ENCODE peak calls at places on chromosomes 6 and 20, in seven cellular contexts. U is sigmoid colon, R is transverse colon, I is stomach, M is K562, X is upper lobe of left lung, V is GM12878. E is an unnamed sample.

GRCh38 chr6:168916576-168917207 is 337.0 kb downstream of the THBS2 start:
- DNase-seq in R (no peak), U (no peak), M (no peak), V (no peak), I (peak; percentile 46), X (no peak), E (no peak)

GRCh38 chr6:134574491-134574890 is 256.6 kb upstream of the SGK1 start:
- DNase-seq in X (no peak), U (no peak), I (no peak), V (no peak), R (no peak), M (no peak), E (no peak)

GRCh38 chr6:21971540-21971939 is 325.3 kb downstream of the PRL start:
- DNase-seq in X (no peak), V (no peak), I (no peak), U (no peak), R (no peak), M (peak; percentile 50), E (no peak)

GRCh38 chr20:62066339-62066982 is 780 bp upstream of the TAF4 start:
- DNase-seq in V (no peak), R (peak; percentile 67), M (peak; percentile 73), U (no peak), I (peak; percentile 57), X (peak; percentile 54), E (peak; percentile 76)

GRCh38 chr20:56957737-56958553 is 308.5 kb downstream of the BMP7 start:
- DNase-seq in R (no peak), I (no peak), U (no peak), V (no peak), X (no peak), M (no peak), E (no peak)

GRCh38 chr20:35791097-35791496 is 19.3 kb downstream of the PHF20 start:
- DNase-seq in V (no peak), I (no peak), U (no peak), M (no peak), X (no peak), R (no peak), E (no peak)

GRCh38 chr6:27019651-27020552 is 227.6 kb upstream of the PRSS16 start:
- DNase-seq in V (peak; percentile 62), X (peak; percentile 89), M (peak; percentile 94), R (peak; percentile 81), I (peak; percentile 76), U (peak; percentile 95), E (peak; percentile 86)

GRCh38 chr20:62843656-62844055 is 18.0 kb downstream of the TCFL5 start:
- DNase-seq in V (no peak), U (peak; percentile 44), R (no peak), X (no peak), M (no peak), I (no peak), E (no peak)

GRCh38 chr6:50030777-50031562 is 9.2 kb upstream of the DEFB110 start:
- DNase-seq in X (no peak), R (no peak), V (no peak), U (no peak), M (peak; percentile 12), I (no peak), E (no peak)

GRCh38 chr20:36447101-36447500 is 94.2 kb upstream of the MYL9 start:
- DNase-seq in I (no peak), X (no peak), V (no peak), M (no peak), U (no peak), R (no peak), E (no peak)

GRCh38 chr20:62523473-62524203 is 47.8 kb upstream of the GATA5 start:
- DNase-seq in X (no peak), I (no peak), V (no peak), R (no peak), M (peak; percentile 98), U (no peak), E (no peak)

GRCh38 chr6:155782320-155782730 is 326.7 kb upstream of the NOX3 start:
- DNase-seq in R (peak; percentile 20), V (no peak), U (no peak), I (peak; percentile 25), M (no peak), X (no peak), E (no peak)

GRCh38 chr6:80215063-80215462 is 108.6 kb downstream of the BCKDHB start:
- DNase-seq in M (no peak), X (no peak), U (no peak), V (no peak), R (no peak), I (no peak), E (no peak)

GRCh38 chr20:59047938-59048680 is 5.5 kb upstream of the PRELID3B start:
- DNase-seq in I (no peak), M (no peak), V (no peak), R (peak; percentile 63), X (peak; percentile 75), U (no peak), E (no peak)

GRCh38 chr6:113015249-113015648 is 668.1 kb downstream of the RFPL4B start:
- DNase-seq in V (no peak), I (no peak), R (no peak), X (no peak), M (no peak), U (no peak), E (no peak)

GRCh38 chr20:58870293-58871014 is 17.9 kb downstream of the GNAS start:
- DNase-seq in I (peak; percentile 79), M (peak; percentile 79), V (no peak), X (peak; percentile 77), U (peak; percentile 84), R (peak; percentile 75), E (no peak)

GRCh38 chr6:26305097-26305841 is 59.7 kb upstream of the BTN3A2 start:
- DNase-seq in V (no peak), X (peak; percentile 50), R (peak; percentile 58), M (peak; percentile 75), I (peak; percentile 44), U (peak; percentile 84), E (no peak)

GRCh38 chr6:96923400-96923799 is 1.1 kb upstream of the KLHL32 start:
- DNase-seq in V (no peak), X (no peak), R (no peak), U (no peak), M (no peak), I (no peak), E (no peak)

GRCh38 chr6:7821426-7821825 is 89.2 kb downstream of the TXNDC5 start:
- DNase-seq in U (no peak), R (no peak), X (no peak), M (no peak), I (no peak), V (no peak), E (no peak)

GRCh38 chr20:1185316-1185741 is 548 bp upstream of the TMEM74B start:
- DNase-seq in M (peak; percentile 77), X (no peak), I (no peak), V (no peak), U (no peak), R (no peak), E (no peak)

GRCh38 chr6:89287351-89288028 is 27.6 kb downstream of the GABRR2 start:
- DNase-seq in V (no peak), M (no peak), X (no peak), R (no peak), U (no peak), I (no peak), E (no peak)

DNA sequence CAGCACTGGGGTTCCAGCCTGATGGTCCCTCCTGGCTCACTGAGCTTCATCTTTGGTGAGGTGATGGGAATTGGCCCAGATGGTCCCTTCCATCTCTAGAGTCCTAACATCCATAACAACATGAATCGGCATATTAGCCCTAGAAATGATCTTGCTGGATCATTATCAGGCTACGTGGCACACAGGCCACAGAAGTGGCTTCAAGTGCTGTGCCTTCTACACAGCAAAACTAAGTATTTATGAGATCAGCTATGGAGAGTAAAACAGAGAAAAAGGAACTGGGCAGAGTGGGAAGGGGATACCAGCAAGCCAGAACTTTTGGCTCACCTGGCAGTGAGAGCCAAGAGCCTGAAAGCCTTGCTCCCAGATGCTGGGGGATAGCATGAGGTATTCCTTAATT is 116.9 kb downstream of the TRERF1 start:
- DNase-seq in U (no peak), X (no peak), V (no peak), I (no peak), M (no peak), R (no peak), E (no peak)
- H3K4me1 ChIP-seq in U (no peaks in the 10 kb centered on the region), X (no peaks in the 10 kb centered on the region), V (peaks cover 5% of the 10 kb centered on the region), I (peaks cover 12% of the 10 kb centered on the region), M (no peaks in the 10 kb centered on the region), R (no peaks in the 10 kb centered on the region), E (no peaks in the 10 kb centered on the region)

GRCh38 chr6:142802124-142802523 is 142.9 kb downstream of the HIVEP2 start:
- DNase-seq in M (no peak), I (no peak), R (no peak), V (no peak), U (no peak), X (no peak), E (no peak)
- TF ChIP-seq POLR2AphosphoS5 in M (no peak), I (no peak), R (no peak), V (no peak), U (no peak), X (no peak), E (no peak)

DNA sequence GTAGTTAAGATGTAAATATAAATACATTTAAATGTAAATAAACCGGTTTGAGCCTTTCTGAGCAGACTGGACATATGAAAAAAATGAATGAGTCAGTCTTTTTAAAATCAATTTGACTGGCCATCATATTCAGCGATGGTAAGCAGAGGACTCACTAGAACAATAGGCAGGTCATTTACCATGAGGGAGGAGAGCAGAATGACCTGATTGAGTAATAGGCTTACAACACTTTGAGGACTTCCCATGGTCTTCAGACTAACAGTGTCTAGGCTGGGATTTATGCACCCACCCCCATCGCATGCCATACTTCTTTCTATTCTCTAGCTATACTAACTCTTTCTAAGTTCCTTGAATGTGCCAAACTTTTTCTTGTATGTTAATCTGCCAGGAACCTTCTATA is 241.9 kb upstream of the RAB32 start:
- DNase-seq in R (no peak), X (no peak), I (no peak), M (no peak), U (no peak), V (no peak), E (no peak)
- TF ChIP-seq EP300 in R (no peak), X (no peak), I (no peak), M (no peak), U (no peak), V (no peak), E (no peak)

GRCh38 chr6:32189742-32190053 is 304 bp downstream of the PBX2 start:
- DNase-seq in R (no peak), M (peak; percentile 78), U (no peak), X (no peak), I (no peak), V (no peak), E (no peak)

GRCh38 chr6:32190946-32191677 is 1.1 kb upstream of the PBX2 start:
- DNase-seq in X (no peak), R (no peak), V (no peak), M (no peak), U (no peak), I (no peak), E (no peak)

GRCh38 chr6:32189082-32189741 is 790 bp downstream of the PBX2 start:
- DNase-seq in V (no peak), I (no peak), M (no peak), X (no peak), R (no peak), U (no peak), E (no peak)

GRCh38 chr6:32191696-32192607 is 491 bp downstream of the GPSM3 start:
- DNase-seq in U (no peak), V (no peak), R (no peak), I (no peak), X (no peak), M (no peak), E (no peak)

GRCh38 chr6:32190054-32190945 is at the start of gene PBX2:
- DNase-seq in X (peak; percentile 95), U (peak; percentile 98), I (peak; percentile 89), V (peak; percentile 91), R (peak; percentile 94), M (peak; percentile 85), E (peak; percentile 95)
- H3K4me1 ChIP-seq in X (peaks cover 79% of the 10 kb centered on the region), U (peaks cover 64% of the 10 kb centered on the region), I (peaks cover 80% of the 10 kb centered on the region), V (peaks cover 39% of the 10 kb centered on the region), R (peaks cover 52% of the 10 kb centered on the region), M (peaks cover 72% of the 10 kb centered on the region), E (peaks cover 80% of the 10 kb centered on the region)

GRCh38 chr20:12391099-12391498 is 473.4 kb downstream of the BTBD3 start:
- DNase-seq in I (no peak), V (no peak), U (no peak), X (no peak), R (no peak), M (no peak), E (no peak)
- TF ChIP-seq POLR2AphosphoS5 in I (no peak), V (no peak), U (no peak), X (no peak), R (no peak), M (no peak), E (no peak)

E was measured in suprapubic skin.